ENCODE peak calls at places on chromosomes 12 and 14, in ten cellular contexts. J is nephron progenitor cell, B is pancreas, P is lower leg skin, M is heart right ventricle, Z is GM10248, X is progenitor cell of endocrine pancreas, A is dorsolateral prefrontal cortex, Q is BJ, T is left ventricle myocardium inferior. R is an unnamed sample.

GRCh38 chr14:86602263-86602662 is 1072.3 kb downstream of the FLRT2 start:
- DNase-seq in J (no peak), B (no peak), T (no peak), Q (no peak), M (no peak), X (no peak), Z (no peak), A (no peak), P (no peak), R (no peak)

GRCh38 chr12:102394200-102394599 is 86.2 kb downstream of the IGF1 start:
- DNase-seq in P (no peak), Z (no peak), J (no peak), Q (no peak), T (no peak), M (no peak), X (no peak), B (no peak), A (no peak), R (no peak)

GRCh38 chr12:123767613-123768012 is 5.5 kb downstream of the DNAH10 start:
- DNase-seq in A (no peak), X (no peak), J (no peak), B (no peak), Q (no peak), T (no peak), Z (peak; percentile 56), M (no peak), P (no peak), R (peak; percentile 58)

GRCh38 chr12:11895421-11896064 is 175.2 kb upstream of the BCL2L14 start:
- DNase-seq in P (no peak), T (no peak), A (no peak), X (no peak), B (no peak), Z (no peak), Q (no peak), J (no peak), M (no peak), R (no peak)

GRCh38 chr12:19183121-19183838 is 53.7 kb downstream of the PLEKHA5 start:
- DNase-seq in J (no peak), A (no peak), X (no peak), Q (no peak), P (no peak), T (no peak), B (no peak), Z (no peak), M (no peak), R (no peak)

GRCh38 chr12:50083301-50083700 is 1.8 kb upstream of the SMARCD1 start:
- DNase-seq in M (no peak), P (no peak), B (no peak), Q (no peak), J (no peak), Z (no peak), T (no peak), A (no peak), X (no peak), R (no peak)

GRCh38 chr12:107115119-107115518 is 21.8 kb upstream of the CRY1 start:
- DNase-seq in Z (no peak), A (no peak), B (no peak), M (no peak), P (no peak), X (no peak), T (no peak), Q (no peak), J (no peak), R (no peak)

GRCh38 chr14:65184032-65184764 is 81.9 kb upstream of the MAX start:
- DNase-seq in J (no peak), A (no peak), P (no peak), Q (no peak), B (no peak), X (no peak), M (no peak), T (no peak), Z (no peak), R (no peak)

GRCh38 chr14:43207189-43207588 is 1299.9 kb downstream of the FSCB start:
- DNase-seq in M (no peak), P (no peak), X (no peak), A (no peak), B (no peak), T (no peak), Q (no peak), Z (no peak), J (no peak), R (no peak)

GRCh38 chr12:100127766-100128508 is 14.7 kb downstream of the BLTP3B start:
- DNase-seq in Z (no peak), X (no peak), T (no peak), M (no peak), J (no peak), P (no peak), B (no peak), Q (no peak), A (no peak), R (no peak)

GRCh38 chr14:69612014-69612758 is 790 bp downstream of the SUSD6 start:
- DNase-seq in P (no peak), Z (no peak), A (no peak), B (peak; percentile 38), Q (no peak), T (peak; percentile 38), J (no peak), X (no peak), M (peak; percentile 32), R (no peak)

GRCh38 chr12:128737292-128737966 is 86.3 kb downstream of the SLC15A4 start:
- DNase-seq in J (no peak), X (no peak), B (no peak), Z (no peak), T (no peak), A (no peak), Q (no peak), M (no peak), P (peak; percentile 31), R (no peak)

GRCh38 chr12:116397148-116397547 is 119.7 kb upstream of the MED13L start:
- DNase-seq in X (no peak), M (no peak), A (no peak), P (no peak), Q (no peak), T (no peak), Z (no peak), B (no peak), J (no peak), R (no peak)

DNA sequence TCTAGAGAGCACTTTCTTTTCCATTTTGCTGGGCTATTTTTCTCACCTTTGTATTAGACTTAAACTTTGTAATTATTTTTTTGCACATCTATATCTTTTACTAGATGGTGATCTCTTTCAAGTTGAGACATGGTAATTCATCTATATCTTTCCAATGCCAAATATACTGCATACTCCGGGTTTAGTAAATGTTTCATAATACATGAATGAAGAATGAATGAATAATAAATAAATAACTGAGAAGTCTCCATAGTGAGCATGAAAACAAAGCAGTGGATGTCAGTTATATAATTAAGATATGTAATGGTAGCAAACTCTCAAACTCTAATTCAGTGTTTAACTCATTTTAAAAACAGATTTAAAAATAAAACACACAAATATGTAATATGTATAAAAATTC is 342.5 kb upstream of the KITLG start:
- DNase-seq in B (no peak), Z (no peak), X (no peak), P (no peak), T (no peak), J (no peak), M (no peak), Q (no peak), A (no peak), R (no peak)
- TF ChIP-seq CTCF in B (no peak), Z (no peak), X (no peak), P (no peak), T (no peak), J (no peak), M (no peak), Q (no peak), A (no peak), R (no peak)

DNA sequence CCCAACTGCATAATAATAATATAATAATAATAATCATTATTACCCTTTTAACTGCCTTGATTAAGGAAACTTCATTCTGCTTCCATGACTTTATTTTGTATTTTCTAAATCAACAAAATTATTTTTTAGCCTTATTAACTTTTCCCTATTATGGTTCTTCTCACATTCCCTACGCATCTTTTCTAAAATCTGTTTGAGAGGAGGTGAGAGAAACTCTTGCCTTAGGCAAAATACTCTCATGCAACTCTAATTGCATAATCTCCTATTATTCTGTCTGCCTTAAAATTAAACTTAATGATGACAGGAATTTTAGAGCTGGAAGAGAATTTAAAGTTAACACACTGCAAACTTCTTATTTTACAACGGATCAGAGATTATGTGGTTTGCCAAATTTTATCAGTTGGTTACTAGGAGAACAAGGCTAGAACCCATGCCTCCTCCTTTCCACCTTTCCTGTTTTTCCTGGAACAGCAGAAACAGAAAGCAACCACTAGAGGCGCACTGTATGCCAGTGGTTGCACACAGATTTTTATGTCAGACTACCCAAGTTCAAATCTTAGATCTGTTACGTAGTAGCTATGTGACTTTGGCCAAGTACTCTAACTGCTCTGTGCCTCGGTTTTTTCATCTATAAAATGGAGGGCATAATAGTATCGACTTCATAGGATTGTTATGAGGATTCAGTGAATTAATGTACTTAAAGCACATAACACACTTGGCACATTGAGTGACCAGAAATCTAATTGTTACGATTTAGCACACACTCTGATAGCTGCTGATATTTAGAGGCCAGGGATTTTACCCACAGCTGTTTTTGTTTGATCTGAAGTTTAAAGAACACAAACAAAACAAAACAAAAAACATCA is 4.4 kb upstream of the BRMS1L start:
- DNase-seq in B (no peak), P (no peak), A (no peak), Z (peak; percentile 17), Q (no peak), M (no peak), X (no peak), J (no peak), T (no peak), R (no peak)
- TF ChIP-seq CTCF in B (peak; percentile 50), P (peak; percentile 20), A (peak; percentile 55), Z (peak; percentile 73), Q (peak; percentile 92), M (peak; percentile 67), X (peak; percentile 23), J (no peak), T (peak; percentile 79), R (peak; percentile 81)

DNA sequence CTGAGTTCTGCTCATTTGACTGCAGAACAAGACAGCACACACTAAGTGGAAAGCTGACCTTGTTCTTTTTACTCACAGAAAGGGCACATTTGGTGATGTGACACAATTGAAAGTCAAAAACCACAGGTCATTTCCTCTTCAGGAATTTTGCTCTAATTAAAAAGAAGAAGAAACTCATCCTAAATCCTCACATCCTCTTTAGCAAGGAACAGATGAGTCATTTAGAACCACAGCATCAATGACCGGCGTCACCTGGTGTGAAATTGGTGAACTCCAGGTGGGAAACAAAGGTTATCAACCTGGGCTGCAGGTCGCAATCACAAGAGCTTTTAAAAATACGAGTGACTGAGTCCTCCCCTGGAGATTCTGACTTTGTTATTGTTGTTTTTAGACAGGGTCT is 2.9 kb upstream of the RNU6-8 start:
- DNase-seq in A (no peak), J (no peak), B (no peak), M (no peak), Q (no peak), T (no peak), X (no peak), P (no peak), Z (no peak), R (no peak)
- TF ChIP-seq CTCF in A (no peak), J (no peak), B (no peak), M (no peak), Q (no peak), T (no peak), X (no peak), P (no peak), Z (no peak), R (no peak)

DNA sequence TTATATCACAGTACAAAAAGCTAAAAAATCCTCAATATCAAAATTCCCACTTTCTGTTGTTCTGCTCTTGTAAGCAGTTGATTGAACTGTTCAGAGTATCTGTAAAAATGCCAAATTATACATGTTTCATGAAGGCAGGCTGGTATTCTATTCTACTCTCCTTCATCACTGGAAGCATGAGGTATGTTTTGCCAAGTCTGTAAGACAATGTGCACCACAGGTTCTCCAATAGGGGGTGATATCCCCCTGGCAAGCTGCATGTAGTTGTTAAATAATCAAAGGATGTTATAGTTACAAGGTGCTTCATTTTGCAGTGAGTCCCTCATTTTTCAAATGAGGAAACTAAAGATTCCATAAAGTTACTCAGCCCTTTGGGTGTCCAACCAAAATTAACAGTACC is 15.1 kb upstream of the NEK9 start:
- DNase-seq in Z (no peak), B (no peak), J (no peak), P (no peak), Q (no peak), M (no peak), X (no peak), A (no peak), T (no peak), R (no peak)
- TF ChIP-seq CTCF in Z (peak; percentile 36), B (no peak), J (peak; percentile 35), P (no peak), Q (peak; percentile 50), M (peak; percentile 50), X (peak; percentile 56), A (peak; percentile 45), T (peak; percentile 56), R (peak; percentile 41)